ENCODE peak calls at places on chromosome 16, in eight cellular contexts. One of them, this sample, is unnamed.
A peak's percentile ranks its signal among the peaks of the same experiment; 100 is the strongest.

GRCh38 chr16:8850279-8850885 is 18.4 kb downstream of the CARHSP1 start:
- DNase-seq in neural progenitor cell: no peak
- DNase-seq in IMR-90: peak; percentile 87
- DNase-seq in mammary epithelial cell: peak; percentile 80
- DNase-seq in NT2/D1: no peak
- DNase-seq in SK-N-SH: peak; percentile 36
- DNase-seq in MM.1S: no peak
- DNase-seq in mesendoderm: no peak
- DNase-seq in this sample: peak; percentile 40

GRCh38 chr16:56614549-56614991 is 6.2 kb downstream of the MT2A start:
- DNase-seq in neural progenitor cell: no peak
- DNase-seq in IMR-90: peak; percentile 86
- DNase-seq in mammary epithelial cell: peak; percentile 72
- DNase-seq in NT2/D1: no peak
- DNase-seq in SK-N-SH: no peak
- DNase-seq in MM.1S: no peak
- DNase-seq in mesendoderm: no peak
- DNase-seq in this sample: peak; percentile 25

GRCh38 chr16:13919330-13919682 is 648 bp upstream of the ERCC4 start:
- DNase-seq in neural progenitor cell: peak; percentile 42
- DNase-seq in IMR-90: peak; percentile 45
- DNase-seq in mammary epithelial cell: peak; percentile 45
- DNase-seq in NT2/D1: peak; percentile 8
- DNase-seq in SK-N-SH: peak; percentile 40
- DNase-seq in MM.1S: peak; percentile 66
- DNase-seq in mesendoderm: no peak
- DNase-seq in this sample: peak; percentile 68

GRCh38 chr16:67242138-67242730 is 5.0 kb downstream of the FHOD1 start:
- DNase-seq in neural progenitor cell: no peak
- DNase-seq in IMR-90: no peak
- DNase-seq in mammary epithelial cell: no peak
- DNase-seq in NT2/D1: no peak
- DNase-seq in SK-N-SH: no peak
- DNase-seq in MM.1S: no peak
- DNase-seq in mesendoderm: no peak
- DNase-seq in this sample: no peak

GRCh38 chr16:54430491-54431030 is 144.0 kb upstream of the IRX3 start:
- DNase-seq in neural progenitor cell: peak; percentile 87
- DNase-seq in IMR-90: peak; percentile 29
- DNase-seq in mammary epithelial cell: no peak
- DNase-seq in NT2/D1: peak; percentile 18
- DNase-seq in SK-N-SH: no peak
- DNase-seq in MM.1S: no peak
- DNase-seq in mesendoderm: no peak
- DNase-seq in this sample: peak; percentile 91

GRCh38 chr16:67235816-67236547 is 9.1 kb downstream of the TMEM208 start:
- DNase-seq in neural progenitor cell: no peak
- DNase-seq in IMR-90: no peak
- DNase-seq in mammary epithelial cell: peak; percentile 62
- DNase-seq in NT2/D1: no peak
- DNase-seq in SK-N-SH: no peak
- DNase-seq in MM.1S: no peak
- DNase-seq in mesendoderm: no peak
- DNase-seq in this sample: no peak

GRCh38 chr16:86921289-86921688 is 342.9 kb downstream of the FOXL1 start:
- DNase-seq in neural progenitor cell: no peak
- DNase-seq in IMR-90: no peak
- DNase-seq in mammary epithelial cell: no peak
- DNase-seq in NT2/D1: no peak
- DNase-seq in SK-N-SH: no peak
- DNase-seq in MM.1S: no peak
- DNase-seq in mesendoderm: no peak
- DNase-seq in this sample: no peak

GRCh38 chr16:35203636-35204035 is 1744.2 kb downstream of the TP53TG3F start:
- DNase-seq in neural progenitor cell: no peak
- DNase-seq in IMR-90: no peak
- DNase-seq in mammary epithelial cell: no peak
- DNase-seq in NT2/D1: no peak
- DNase-seq in SK-N-SH: no peak
- DNase-seq in MM.1S: no peak
- DNase-seq in mesendoderm: no peak
- DNase-seq in this sample: no peak

GRCh38 chr16:79093554-79093967 is 507.0 kb downstream of the MAF start:
- DNase-seq in neural progenitor cell: no peak
- DNase-seq in IMR-90: no peak
- DNase-seq in mammary epithelial cell: no peak
- DNase-seq in NT2/D1: no peak
- DNase-seq in SK-N-SH: no peak
- DNase-seq in MM.1S: no peak
- DNase-seq in mesendoderm: no peak
- DNase-seq in this sample: no peak

GRCh38 chr16:25051446-25052160 is 36.4 kb upstream of the ARHGAP17 start:
- DNase-seq in neural progenitor cell: no peak
- DNase-seq in IMR-90: peak; percentile 84
- DNase-seq in mammary epithelial cell: peak; percentile 68
- DNase-seq in NT2/D1: no peak
- DNase-seq in SK-N-SH: no peak
- DNase-seq in MM.1S: no peak
- DNase-seq in mesendoderm: peak; percentile 94
- DNase-seq in this sample: peak; percentile 61

GRCh38 chr16:56910654-56911539 is 21.0 kb upstream of the HERPUD1 start:
- DNase-seq in neural progenitor cell: no peak
- DNase-seq in IMR-90: peak; percentile 93
- DNase-seq in mammary epithelial cell: peak; percentile 65
- DNase-seq in NT2/D1: no peak
- DNase-seq in SK-N-SH: no peak
- DNase-seq in MM.1S: peak; percentile 77
- DNase-seq in mesendoderm: peak; percentile 57
- DNase-seq in this sample: peak; percentile 73

GRCh38 chr16:24117680-24118079 is 138.5 kb upstream of the CACNG3 start:
- DNase-seq in neural progenitor cell: no peak
- DNase-seq in IMR-90: no peak
- DNase-seq in mammary epithelial cell: no peak
- DNase-seq in NT2/D1: no peak
- DNase-seq in SK-N-SH: no peak
- DNase-seq in MM.1S: no peak
- DNase-seq in mesendoderm: peak; percentile 52
- DNase-seq in this sample: no peak

GRCh38 chr16:56107944-56108583 is 83.2 kb upstream of the GNAO1 start:
- DNase-seq in neural progenitor cell: no peak
- DNase-seq in IMR-90: no peak
- DNase-seq in mammary epithelial cell: no peak
- DNase-seq in NT2/D1: no peak
- DNase-seq in SK-N-SH: no peak
- DNase-seq in MM.1S: no peak
- DNase-seq in mesendoderm: no peak
- DNase-seq in this sample: no peak

GRCh38 chr16:79628501-79628975 is 28.0 kb upstream of the MAF start:
- DNase-seq in neural progenitor cell: no peak
- DNase-seq in IMR-90: peak; percentile 19
- DNase-seq in mammary epithelial cell: peak; percentile 97
- DNase-seq in NT2/D1: no peak
- DNase-seq in SK-N-SH: no peak
- DNase-seq in MM.1S: peak; percentile 92
- DNase-seq in mesendoderm: peak; percentile 21
- DNase-seq in this sample: no peak

GRCh38 chr16:70380205-70380918 is 33.7 kb downstream of the DDX19A start:
- DNase-seq in neural progenitor cell: peak; percentile 74
- DNase-seq in IMR-90: peak; percentile 82
- DNase-seq in mammary epithelial cell: peak; percentile 69
- DNase-seq in NT2/D1: peak; percentile 81
- DNase-seq in SK-N-SH: peak; percentile 54
- DNase-seq in MM.1S: peak; percentile 77
- DNase-seq in mesendoderm: peak; percentile 96
- DNase-seq in this sample: peak; percentile 91

GRCh38 chr16:84922351-84923135 is 88.8 kb downstream of the ZDHHC7 start:
- DNase-seq in neural progenitor cell: peak; percentile 34
- DNase-seq in IMR-90: peak; percentile 46
- DNase-seq in mammary epithelial cell: no peak
- DNase-seq in NT2/D1: no peak
- DNase-seq in SK-N-SH: peak; percentile 88
- DNase-seq in MM.1S: no peak
- DNase-seq in mesendoderm: no peak
- DNase-seq in this sample: no peak

DNA sequence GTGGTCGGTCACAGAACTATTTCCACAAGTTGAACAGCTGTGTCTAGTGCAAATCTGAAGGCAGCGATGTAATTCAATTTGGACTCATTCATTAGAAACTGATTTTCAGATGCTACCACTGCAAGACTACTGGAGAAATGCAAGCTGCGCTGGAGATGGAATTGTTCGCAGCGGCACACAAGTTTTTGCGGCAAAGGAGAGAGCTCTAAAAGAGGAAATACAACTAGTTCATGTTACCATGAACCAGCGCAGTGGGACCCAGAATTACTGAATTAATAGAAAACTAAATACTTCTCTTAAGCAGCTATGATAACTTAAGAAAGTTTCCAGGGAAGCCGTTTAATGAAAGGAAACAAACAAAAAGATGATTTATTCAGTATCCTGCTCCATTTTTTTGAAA is 1.9 kb downstream of the CREBBP start:
- DNase-seq in neural progenitor cell: no peak
- DNase-seq in IMR-90: peak; percentile 38
- DNase-seq in mammary epithelial cell: no peak
- DNase-seq in NT2/D1: no peak
- DNase-seq in SK-N-SH: no peak
- DNase-seq in MM.1S: no peak
- DNase-seq in mesendoderm: no peak
- DNase-seq in this sample: peak; percentile 55
- H3K9ac ChIP-seq in neural progenitor cell: peak overlapping the region; percentile 53
- H3K9ac ChIP-seq in IMR-90: peak overlapping the region; percentile 74
- H3K9ac ChIP-seq in mammary epithelial cell: peak overlapping the region; percentile 47
- H3K9ac ChIP-seq in NT2/D1: no peak overlapping the region
- H3K9ac ChIP-seq in SK-N-SH: peak overlapping the region; percentile 67
- H3K9ac ChIP-seq in MM.1S: peak overlapping the region; percentile 71
- H3K9ac ChIP-seq in mesendoderm: peak overlapping the region; percentile 80
- H3K9ac ChIP-seq in this sample: peak overlapping the region; percentile 81

DNA sequence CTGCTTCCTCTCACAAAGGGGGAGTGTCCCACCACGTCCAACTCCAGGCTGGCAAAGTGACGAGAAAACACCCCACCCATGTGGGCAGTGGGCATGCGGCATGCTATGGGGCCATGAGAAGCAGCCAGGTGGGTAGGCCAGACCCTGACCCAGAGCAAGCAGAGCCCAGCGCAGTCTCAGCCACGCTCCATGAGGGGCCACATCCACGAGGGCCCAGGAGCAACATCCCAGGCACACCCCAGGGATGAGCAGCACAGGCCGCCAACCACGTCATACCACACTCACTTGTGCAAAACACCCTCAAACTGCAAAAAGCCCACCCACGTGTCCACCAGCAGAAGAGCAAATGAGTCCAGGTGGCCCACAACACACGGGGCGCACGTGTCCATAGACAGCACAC is 117.0 kb downstream of the ZNF778 start:
- DNase-seq in neural progenitor cell: no peak
- DNase-seq in IMR-90: no peak
- DNase-seq in mammary epithelial cell: no peak
- DNase-seq in NT2/D1: no peak
- DNase-seq in SK-N-SH: no peak
- DNase-seq in MM.1S: no peak
- DNase-seq in mesendoderm: no peak
- DNase-seq in this sample: no peak
- H3K4me1 ChIP-seq in neural progenitor cell: peaks cover 15% of the 10 kb centered on the region
- H3K4me1 ChIP-seq in IMR-90: peaks cover 25% of the 10 kb centered on the region
- H3K4me1 ChIP-seq in mammary epithelial cell: peaks cover 44% of the 10 kb centered on the region
- H3K4me1 ChIP-seq in NT2/D1: peaks cover 30% of the 10 kb centered on the region
- H3K4me1 ChIP-seq in SK-N-SH: peaks cover 36% of the 10 kb centered on the region
- H3K4me1 ChIP-seq in MM.1S: peaks cover 26% of the 10 kb centered on the region
- H3K4me1 ChIP-seq in mesendoderm: peaks cover 7% of the 10 kb centered on the region
- H3K4me1 ChIP-seq in this sample: peaks cover 28% of the 10 kb centered on the region

GRCh38 chr16:31094424-31095120 is at the start of gene VKORC1:
- DNase-seq in neural progenitor cell: peak; percentile 98
- DNase-seq in IMR-90: peak; percentile 97
- DNase-seq in mammary epithelial cell: peak; percentile 99
- DNase-seq in NT2/D1: peak; percentile 98
- DNase-seq in SK-N-SH: peak; percentile 93
- DNase-seq in MM.1S: peak; percentile 96
- DNase-seq in mesendoderm: peak; percentile 99
- DNase-seq in this sample: peak; percentile 98

GRCh38 chr16:31094088-31094423 is 541 bp downstream of the VKORC1 start:
- DNase-seq in neural progenitor cell: peak; percentile 58
- DNase-seq in IMR-90: no peak
- DNase-seq in mammary epithelial cell: peak; percentile 27
- DNase-seq in NT2/D1: no peak
- DNase-seq in SK-N-SH: peak; percentile 65
- DNase-seq in MM.1S: no peak
- DNase-seq in mesendoderm: peak; percentile 50
- DNase-seq in this sample: peak; percentile 47

GRCh38 chr16:31105677-31106213 is 2.4 kb upstream of the BCKDK start:
- DNase-seq in neural progenitor cell: peak; percentile 75
- DNase-seq in IMR-90: no peak
- DNase-seq in mammary epithelial cell: peak; percentile 20
- DNase-seq in NT2/D1: peak; percentile 60
- DNase-seq in SK-N-SH: peak; percentile 96
- DNase-seq in MM.1S: peak; percentile 67
- DNase-seq in mesendoderm: peak; percentile 79
- DNase-seq in this sample: peak; percentile 73

GRCh38 chr16:31099860-31100638 is 5.5 kb upstream of the VKORC1 start:
- DNase-seq in neural progenitor cell: no peak
- DNase-seq in IMR-90: peak; percentile 82
- DNase-seq in mammary epithelial cell: peak; percentile 51
- DNase-seq in NT2/D1: no peak
- DNase-seq in SK-N-SH: no peak
- DNase-seq in MM.1S: no peak
- DNase-seq in mesendoderm: no peak
- DNase-seq in this sample: no peak
- H3K9ac ChIP-seq in neural progenitor cell: no peak overlapping the region
- H3K9ac ChIP-seq in IMR-90: no peak overlapping the region
- H3K9ac ChIP-seq in mammary epithelial cell: no peak overlapping the region
- H3K9ac ChIP-seq in NT2/D1: no peak overlapping the region
- H3K9ac ChIP-seq in SK-N-SH: no peak overlapping the region
- H3K9ac ChIP-seq in MM.1S: no peak overlapping the region
- H3K9ac ChIP-seq in mesendoderm: no peak overlapping the region
- H3K9ac ChIP-seq in this sample: no peak overlapping the region

GRCh38 chr16:81784042-81784785 is 5.1 kb downstream of the PLCG2 start:
- DNase-seq in neural progenitor cell: no peak
- DNase-seq in IMR-90: no peak
- DNase-seq in mammary epithelial cell: no peak
- DNase-seq in NT2/D1: no peak
- DNase-seq in SK-N-SH: no peak
- DNase-seq in MM.1S: no peak
- DNase-seq in mesendoderm: peak; percentile 55
- DNase-seq in this sample: no peak

GRCh38 chr16:81786321-81786720 is 7.2 kb downstream of the PLCG2 start:
- DNase-seq in neural progenitor cell: no peak
- DNase-seq in IMR-90: peak; percentile 6
- DNase-seq in mammary epithelial cell: peak; percentile 84
- DNase-seq in NT2/D1: peak; percentile 35
- DNase-seq in SK-N-SH: no peak
- DNase-seq in MM.1S: no peak
- DNase-seq in mesendoderm: peak; percentile 83
- DNase-seq in this sample: no peak

GRCh38 chr16:81785138-81785924 is 6.2 kb downstream of the PLCG2 start:
- DNase-seq in neural progenitor cell: no peak
- DNase-seq in IMR-90: no peak
- DNase-seq in mammary epithelial cell: no peak
- DNase-seq in NT2/D1: no peak
- DNase-seq in SK-N-SH: no peak
- DNase-seq in MM.1S: no peak
- DNase-seq in mesendoderm: no peak
- DNase-seq in this sample: no peak

GRCh38 chr16:81787659-81788058 is 8.6 kb downstream of the PLCG2 start:
- DNase-seq in neural progenitor cell: no peak
- DNase-seq in IMR-90: no peak
- DNase-seq in mammary epithelial cell: no peak
- DNase-seq in NT2/D1: no peak
- DNase-seq in SK-N-SH: no peak
- DNase-seq in MM.1S: no peak
- DNase-seq in mesendoderm: no peak
- DNase-seq in this sample: no peak

GRCh38 chr16:81786868-81787267 is 7.8 kb downstream of the PLCG2 start:
- DNase-seq in neural progenitor cell: no peak
- DNase-seq in IMR-90: no peak
- DNase-seq in mammary epithelial cell: peak; percentile 5
- DNase-seq in NT2/D1: no peak
- DNase-seq in SK-N-SH: no peak
- DNase-seq in MM.1S: no peak
- DNase-seq in mesendoderm: no peak
- DNase-seq in this sample: no peak
- H3K4me1 ChIP-seq in neural progenitor cell: no peaks in the 10 kb centered on the region
- H3K4me1 ChIP-seq in IMR-90: no peaks in the 10 kb centered on the region
- H3K4me1 ChIP-seq in mammary epithelial cell: no peaks in the 10 kb centered on the region
- H3K4me1 ChIP-seq in NT2/D1: peaks cover 10% of the 10 kb centered on the region
- H3K4me1 ChIP-seq in SK-N-SH: no peaks in the 10 kb centered on the region
- H3K4me1 ChIP-seq in MM.1S: no peaks in the 10 kb centered on the region
- H3K4me1 ChIP-seq in mesendoderm: peaks cover 2% of the 10 kb centered on the region
- H3K4me1 ChIP-seq in this sample: no peaks in the 10 kb centered on the region